ENCODE peak calls at places on chromosome 20, in six cellular contexts. Y is heart left ventricle; P is pancreas; L is right lobe of liver; Z is CD8-positive, alpha-beta T cell; M is tibial artery. E is an unnamed sample. For H3K27me3 and H3K4me1, the result is how much of the 10 kb centered on the place peaks cover.

GRCh38 chr20:1863296-1863695 is 31.9 kb upstream of the SIRPA start:
- DNase-seq in Z (no peak), M (no peak), L (no peak), P (no peak), Y (no peak), E (no peak)

GRCh38 chr20:17525650-17526049 is 5.5 kb downstream of the BFSP1 start:
- DNase-seq in Y (no peak), L (no peak), M (no peak), P (no peak), Z (no peak), E (no peak)

GRCh38 chr20:25271486-25272222 is 23.8 kb downstream of the PYGB start:
- DNase-seq in Z (no peak), L (peak), P (peak), Y (peak), M (peak), E (no peak)

GRCh38 chr20:38143646-38144554 is 21.2 kb downstream of the TGM2 start:
- DNase-seq in P (peak), Z (no peak), L (peak), Y (peak), M (peak), E (peak)

GRCh38 chr20:38290829-38291581 is 13.0 kb upstream of the BPI start:
- DNase-seq in Z (no peak), P (no peak), L (no peak), M (no peak), Y (peak), E (no peak)

GRCh38 chr20:36587388-36588136 is 14.2 kb downstream of the TGIF2 start:
- DNase-seq in Z (no peak), M (no peak), P (no peak), L (no peak), Y (no peak), E (peak)

GRCh38 chr20:34334654-34335407 is 28.2 kb upstream of the ITCH start:
- DNase-seq in Z (no peak), Y (no peak), M (no peak), L (no peak), P (no peak), E (no peak)

GRCh38 chr20:46872315-46873211 is 22.1 kb upstream of the EYA2 start:
- DNase-seq in M (no peak), P (no peak), L (no peak), Z (no peak), Y (no peak), E (no peak)

GRCh38 chr20:8116067-8116811 is 15.8 kb upstream of the PLCB1 start:
- DNase-seq in M (no peak), P (no peak), Z (no peak), Y (no peak), L (no peak), E (no peak)

GRCh38 chr20:39574061-39574460 is 611.9 kb downstream of the DHX35 start:
- DNase-seq in P (no peak), L (no peak), Y (no peak), Z (no peak), M (no peak), E (no peak)

GRCh38 chr20:48728042-48728837 is 99.6 kb downstream of the PREX1 start:
- DNase-seq in P (no peak), Y (no peak), Z (no peak), L (no peak), M (no peak), E (no peak)

GRCh38 chr20:54051019-54051418 is 19.4 kb downstream of the BCAS1 start:
- DNase-seq in P (no peak), M (no peak), Z (no peak), L (no peak), Y (no peak), E (no peak)

GRCh38 chr20:10239954-10240353 is 21.3 kb downstream of the SNAP25 start:
- DNase-seq in M (no peak), L (no peak), Z (no peak), P (peak), Y (no peak), E (peak)

GRCh38 chr20:11379257-11380011 is 538.3 kb upstream of the BTBD3 start:
- DNase-seq in Z (no peak), P (peak), Y (no peak), L (peak), M (no peak), E (no peak)

GRCh38 chr20:45337367-45338120 is 10.7 kb downstream of the SDC4 start:
- DNase-seq in L (peak), M (no peak), Z (no peak), Y (peak), P (peak), E (peak)

GRCh38 chr20:10090588-10091166 is 55.9 kb downstream of the ANKEF1 start:
- DNase-seq in L (peak), M (peak), Y (peak), Z (no peak), P (peak), E (peak)

GRCh38 chr20:63007722-63008488 is 1.1 kb upstream of the BHLHE23 start:
- DNase-seq in P (peak), Y (no peak), Z (no peak), L (no peak), M (no peak), E (no peak)

GRCh38 chr20:57627972-57628650 is 7.9 kb upstream of the ZBP1 start:
- DNase-seq in M (peak), L (no peak), Z (peak), Y (peak), P (no peak), E (peak)

GRCh38 chr20:57615472-57615855 is 4.8 kb downstream of the ZBP1 start:
- DNase-seq in L (no peak), P (no peak), M (no peak), Y (no peak), Z (no peak), E (peak)

GRCh38 chr20:25984933-25985332 is 288.3 kb upstream of the ZNF337 start:
- DNase-seq in M (no peak), L (peak), Z (no peak), P (peak), Y (peak), E (peak)

GRCh38 chr20:64053841-64054661 is 4.6 kb upstream of the SOX18 start:
- DNase-seq in P (no peak), L (no peak), Y (peak), Z (no peak), M (no peak), E (no peak)

GRCh38 chr20:14715400-14715799 is 378.0 kb upstream of the FLRT3 start:
- DNase-seq in Z (no peak), L (no peak), Y (no peak), P (no peak), M (no peak), E (no peak)

GRCh38 chr20:45355685-45356084 is 7.3 kb upstream of the SYS1 start:
- DNase-seq in M (no peak), Y (no peak), L (no peak), Z (no peak), P (no peak), E (no peak)

GRCh38 chr20:57870597-57871236 is 160.9 kb upstream of the PMEPA1 start:
- DNase-seq in P (no peak), Z (no peak), L (no peak), Y (no peak), M (no peak), E (no peak)

GRCh38 chr20:63009044-63009961 is 2.5 kb upstream of the BHLHE23 start:
- DNase-seq in L (peak), Z (peak), M (peak), Y (peak), P (peak), E (peak)

GRCh38 chr20:5056801-5057599 is 55.7 kb upstream of the SLC23A2 start:
- DNase-seq in M (peak), Z (peak), P (no peak), L (peak), Y (peak), E (peak)

GRCh38 chr20:44730441-44730840 is 15.2 kb upstream of the KCNK15 start:
- DNase-seq in M (no peak), Z (no peak), P (no peak), Y (no peak), L (no peak), E (no peak)

GRCh38 chr20:37506166-37506725 is 14.8 kb upstream of the NNAT start:
- DNase-seq in L (no peak), P (no peak), M (no peak), Y (no peak), Z (no peak), E (no peak)

GRCh38 chr20:3543901-3544507 is 73.2 kb downstream of the ATRN start:
- DNase-seq in Z (no peak), L (no peak), P (no peak), M (no peak), Y (no peak), E (no peak)

GRCh38 chr20:49641683-49642649 is 71.7 kb downstream of the B4GALT5 start:
- DNase-seq in L (no peak), P (no peak), Z (no peak), Y (no peak), M (no peak), E (peak)

GRCh38 chr20:44196278-44196677 is 9.3 kb upstream of the JPH2 start:
- DNase-seq in Z (no peak), P (no peak), L (no peak), M (no peak), Y (no peak), E (no peak)

GRCh38 chr20:1489764-1490436 is 1.3 kb downstream of the SIRPB2 start:
- DNase-seq in Z (no peak), L (no peak), P (no peak), M (peak), Y (peak), E (no peak)

GRCh38 chr20:12847862-12848261 is 160.9 kb upstream of the SPTLC3 start:
- DNase-seq in Z (no peak), Y (no peak), M (no peak), L (no peak), P (no peak), E (no peak)

GRCh38 chr20:5172903-5173463 is 46.2 kb downstream of the CDS2 start:
- DNase-seq in M (no peak), Z (no peak), P (no peak), L (peak), Y (no peak), E (no peak)

GRCh38 chr20:60001027-60001567 is 42.9 kb downstream of the CDH26 start:
- DNase-seq in L (no peak), M (no peak), Y (no peak), Z (no peak), P (no peak), E (no peak)

GRCh38 chr20:59999502-59999901 is 41.3 kb downstream of the CDH26 start:
- DNase-seq in M (no peak), Y (no peak), L (no peak), Z (no peak), P (no peak), E (no peak)

GRCh38 chr20:60003776-60004175 is 45.6 kb downstream of the CDH26 start:
- DNase-seq in Z (no peak), Y (no peak), M (no peak), P (no peak), L (no peak), E (no peak)

GRCh38 chr20:59997886-59998285 is 39.7 kb downstream of the CDH26 start:
- DNase-seq in Y (no peak), M (no peak), L (no peak), P (no peak), Z (no peak), E (no peak)

DNA sequence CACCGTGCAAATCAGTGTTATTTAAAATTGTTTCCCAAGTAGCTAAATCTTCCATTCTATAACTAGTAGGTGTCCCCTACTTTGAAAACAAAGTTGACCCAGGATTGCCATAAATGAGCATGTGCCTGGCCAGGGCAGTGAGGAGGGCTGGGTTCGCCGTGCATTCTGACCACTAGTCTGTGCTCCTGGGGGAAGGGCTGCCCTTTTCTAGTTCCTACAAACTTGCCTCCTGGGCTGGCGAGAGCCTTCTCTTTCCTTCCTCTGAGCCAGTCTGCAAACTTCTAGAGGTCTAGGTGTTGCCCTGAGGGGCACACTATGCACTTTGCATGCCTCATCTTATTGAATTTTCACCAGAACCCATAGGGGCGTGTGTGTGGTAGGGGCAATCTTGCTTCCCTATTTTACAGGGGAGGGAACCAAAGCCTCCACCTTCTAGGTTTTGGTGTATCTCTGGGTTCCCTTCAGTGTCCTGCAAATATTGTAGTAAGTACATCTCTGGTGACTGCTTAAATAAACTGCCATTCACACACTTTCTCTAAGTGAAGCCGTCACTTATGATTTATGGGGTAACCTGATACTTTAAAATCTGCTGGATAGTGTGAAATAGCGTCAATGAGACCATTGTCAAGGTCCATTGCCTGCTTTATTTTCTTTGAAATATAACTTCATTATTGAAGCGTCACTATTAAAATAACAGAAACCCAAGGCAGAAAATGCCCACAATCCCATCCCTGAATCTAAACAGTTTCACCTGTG is 42.2 kb downstream of the CDH26 start:
- DNase-seq in L (no peak), P (no peak), M (no peak), Z (no peak), Y (no peak), E (no peak)
- H3K27me3 ChIP-seq in L (under half), P (under half), M (under half), Z (under half), Y (under half), E (under half)

GRCh38 chr20:32672315-32672981 is 1.3 kb downstream of the C20orf203 start:
- DNase-seq in P (no peak), Z (no peak), L (no peak), M (no peak), Y (no peak), E (no peak)
- H3K4me1 ChIP-seq in P (under half), Z (under half), L (under half), M (under half), Y (under half), E (under half)

GRCh38 chr20:21554376-21554890 is 40.6 kb upstream of the NKX2-2 start:
- DNase-seq in M (no peak), L (no peak), Z (no peak), P (no peak), Y (no peak), E (no peak)

GRCh38 chr20:21557246-21557982 is 43.5 kb upstream of the NKX2-2 start:
- DNase-seq in Y (no peak), M (no peak), P (no peak), L (no peak), Z (no peak), E (no peak)

GRCh38 chr20:21555470-21556120 is 41.7 kb upstream of the NKX2-2 start:
- DNase-seq in Y (no peak), Z (no peak), L (no peak), P (no peak), M (no peak), E (no peak)

GRCh38 chr20:21556398-21556797 is 42.5 kb upstream of the NKX2-2 start:
- DNase-seq in L (no peak), Y (no peak), M (no peak), Z (no peak), P (no peak), E (no peak)

GRCh38 chr20:21554985-21555384 is 41.1 kb upstream of the NKX2-2 start:
- DNase-seq in P (no peak), L (no peak), Y (no peak), Z (no peak), M (no peak), E (no peak)
- H3K4me3 ChIP-seq in P (no peak), L (no peak), Y (no peak), Z (no peak), M (no peak), E (no peak)

DNA sequence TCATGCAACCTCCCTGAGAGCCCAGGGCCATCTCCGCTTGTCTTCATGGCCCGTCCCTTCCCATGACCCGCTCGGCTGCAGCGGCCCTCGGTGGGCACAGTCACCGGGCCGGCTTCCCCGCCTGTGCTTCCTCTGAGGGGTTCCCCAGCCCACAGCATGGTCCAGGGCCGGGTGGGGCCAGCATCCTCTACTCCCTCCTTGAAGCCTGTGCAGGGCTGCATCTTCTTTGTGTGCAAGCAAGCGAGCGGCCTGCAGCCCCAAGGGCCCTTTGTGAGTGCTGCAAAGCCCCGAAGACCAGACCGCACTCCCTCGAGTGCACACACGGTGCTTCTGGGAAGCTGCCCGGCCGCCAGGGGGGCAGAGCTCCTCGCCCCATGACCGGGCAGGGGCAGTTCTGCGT is 265.8 kb downstream of the TAF4 start:
- DNase-seq in L (no peak), Y (no peak), P (peak), Z (no peak), M (no peak), E (no peak)
- H3K27me3 ChIP-seq in L (under half), Y (under half), P (under half), Z (under half), M (half or more), E (under half)

E was measured in adrenal gland.